ENCODE peak calls at places on chromosomes 1 and 21, in eight cellular contexts. Y, N, S, V, L, P, E and Z are unnamed samples.
A peak's percentile ranks its signal among the peaks of the same experiment; 100 is the strongest.

GRCh38 chr1:114003431-114003830 is 24.2 kb downstream of the OLFML3 start:
- DNase-seq in Y (no peak), N (no peak), S (no peak), V (no peak), L (no peak), P (no peak), E (no peak), Z (no peak)

GRCh38 chr21:16742116-16742515 is 770.7 kb upstream of the CXADR start:
- DNase-seq in Y (no peak), N (no peak), S (no peak), V (no peak), L (peak; percentile 83), P (peak; percentile 36), E (peak; percentile 72), Z (no peak)

GRCh38 chr1:61952675-61953074 is 210.4 kb downstream of the PATJ start:
- DNase-seq in Y (no peak), N (no peak), S (no peak), V (no peak), L (no peak), P (no peak), E (no peak), Z (no peak)

GRCh38 chr1:65097081-65097480 is 50.9 kb upstream of the AK4 start:
- DNase-seq in Y (no peak), N (no peak), S (no peak), V (no peak), L (no peak), P (no peak), E (no peak), Z (no peak)

GRCh38 chr21:28773036-28773435 is 219.6 kb downstream of the LTN1 start:
- DNase-seq in Y (no peak), N (no peak), S (no peak), V (no peak), L (no peak), P (no peak), E (no peak), Z (no peak)

GRCh38 chr1:26218906-26219494 is 15.0 kb upstream of the CEP85 start:
- DNase-seq in Y (no peak), N (no peak), S (no peak), V (no peak), L (no peak), P (peak; percentile 70), E (no peak), Z (no peak)

GRCh38 chr1:18535391-18536210 is 54.9 kb downstream of the KLHDC7A start:
- DNase-seq in Y (peak; percentile 74), N (no peak), S (no peak), V (no peak), L (no peak), P (peak; percentile 87), E (no peak), Z (no peak)

GRCh38 chr1:23951646-23952095 is 8.0 kb upstream of the PNRC2 start:
- DNase-seq in Y (peak; percentile 52), N (no peak), S (no peak), V (peak; percentile 94), L (peak; percentile 97), P (peak; percentile 61), E (no peak), Z (no peak)

GRCh38 chr1:184052750-184053149 is 1.2 kb downstream of the TSEN15 start:
- DNase-seq in Y (no peak), N (no peak), S (no peak), V (no peak), L (no peak), P (no peak), E (no peak), Z (no peak)

GRCh38 chr1:107594541-107594940 is 370.4 kb downstream of the VAV3 start:
- DNase-seq in Y (no peak), N (no peak), S (no peak), V (no peak), L (peak; percentile 51), P (no peak), E (no peak), Z (no peak)

GRCh38 chr21:29979043-29979442 is 39.2 kb upstream of the GRIK1 start:
- DNase-seq in Y (no peak), N (no peak), S (no peak), V (no peak), L (no peak), P (no peak), E (no peak), Z (no peak)

GRCh38 chr1:41718444-41719028 is 200.2 kb downstream of the HIVEP3 start:
- DNase-seq in Y (no peak), N (no peak), S (no peak), V (no peak), L (no peak), P (no peak), E (no peak), Z (no peak)

GRCh38 chr1:7107109-7107830 is 322.0 kb downstream of the CAMTA1 start:
- DNase-seq in Y (no peak), N (no peak), S (no peak), V (no peak), L (no peak), P (no peak), E (no peak), Z (no peak)

GRCh38 chr1:76006234-76006633 is 68.3 kb upstream of the ST6GALNAC3 start:
- DNase-seq in Y (peak; percentile 56), N (no peak), S (no peak), V (no peak), L (no peak), P (peak; percentile 33), E (no peak), Z (no peak)

GRCh38 chr1:209895709-209896108 is 42.3 kb upstream of the SYT14 start:
- DNase-seq in Y (no peak), N (no peak), S (no peak), V (no peak), L (peak; percentile 95), P (no peak), E (no peak), Z (no peak)

GRCh38 chr1:59186656-59187055 is 110.2 kb upstream of the FGGY start:
- DNase-seq in Y (peak; percentile 22), N (no peak), S (no peak), V (no peak), L (peak; percentile 50), P (no peak), E (no peak), Z (no peak)

GRCh38 chr1:55420866-55421265 is 205.7 kb upstream of the USP24 start:
- DNase-seq in Y (no peak), N (no peak), S (no peak), V (no peak), L (peak; percentile 32), P (no peak), E (no peak), Z (no peak)

GRCh38 chr1:51671527-51672325 is 54.8 kb downstream of the OSBPL9 start:
- DNase-seq in Y (no peak), N (no peak), S (no peak), V (no peak), L (peak; percentile 85), P (no peak), E (no peak), Z (no peak)

GRCh38 chr1:153612111-153612754 is 704 bp downstream of the S100A16 start:
- DNase-seq in Y (no peak), N (no peak), S (no peak), V (no peak), L (no peak), P (no peak), E (no peak), Z (no peak)

GRCh38 chr21:32726742-32727477 is 903 bp downstream of the SYNJ1 start:
- DNase-seq in Y (peak; percentile 46), N (peak; percentile 49), S (no peak), V (no peak), L (peak; percentile 21), P (peak; percentile 34), E (no peak), Z (no peak)

GRCh38 chr1:43653339-43653738 is 3.4 kb downstream of the KDM4A start:
- DNase-seq in Y (peak; percentile 53), N (no peak), S (no peak), V (no peak), L (no peak), P (no peak), E (no peak), Z (no peak)

GRCh38 chr21:41927727-41928409 is 25.9 kb downstream of the C2CD2 start:
- DNase-seq in Y (no peak), N (no peak), S (no peak), V (no peak), L (no peak), P (peak; percentile 33), E (no peak), Z (no peak)
- H3K4me3 ChIP-seq in Y (no peak overlapping the region), N (no peak overlapping the region), S (no peak overlapping the region), V (no peak overlapping the region), L (no peak overlapping the region), P (no peak overlapping the region), E (no peak overlapping the region), Z (no peak overlapping the region)

GRCh38 chr1:40060351-40060750 is 19.8 kb downstream of the CAP1 start:
- DNase-seq in Y (no peak), N (no peak), S (no peak), V (no peak), L (no peak), P (no peak), E (no peak), Z (no peak)
- H3K4me1 ChIP-seq in Y (peaks cover 18% of the 10 kb centered on the region), N (peaks cover 35% of the 10 kb centered on the region), S (peaks cover 90% of the 10 kb centered on the region), V (no peaks in the 10 kb centered on the region), L (no peaks in the 10 kb centered on the region), P (peaks cover 16% of the 10 kb centered on the region), E (peaks cover 4% of the 10 kb centered on the region), Z (peaks cover 92% of the 10 kb centered on the region)

GRCh38 chr21:42236014-42236413 is 17.1 kb downstream of the ABCG1 start:
- DNase-seq in Y (no peak), N (no peak), S (no peak), V (no peak), L (no peak), P (peak; percentile 41), E (peak; percentile 18), Z (no peak)

GRCh38 chr21:42234026-42234425 is 15.1 kb downstream of the ABCG1 start:
- DNase-seq in Y (no peak), N (no peak), S (no peak), V (no peak), L (no peak), P (no peak), E (no peak), Z (no peak)

GRCh38 chr21:42234464-42235241 is 15.7 kb downstream of the ABCG1 start:
- DNase-seq in Y (peak; percentile 93), N (peak; percentile 46), S (peak; percentile 74), V (no peak), L (peak; percentile 40), P (peak; percentile 79), E (peak; percentile 64), Z (peak; percentile 85)

GRCh38 chr21:42236693-42237092 is 17.8 kb downstream of the ABCG1 start:
- DNase-seq in Y (no peak), N (no peak), S (no peak), V (no peak), L (no peak), P (no peak), E (no peak), Z (peak; percentile 44)

DNA sequence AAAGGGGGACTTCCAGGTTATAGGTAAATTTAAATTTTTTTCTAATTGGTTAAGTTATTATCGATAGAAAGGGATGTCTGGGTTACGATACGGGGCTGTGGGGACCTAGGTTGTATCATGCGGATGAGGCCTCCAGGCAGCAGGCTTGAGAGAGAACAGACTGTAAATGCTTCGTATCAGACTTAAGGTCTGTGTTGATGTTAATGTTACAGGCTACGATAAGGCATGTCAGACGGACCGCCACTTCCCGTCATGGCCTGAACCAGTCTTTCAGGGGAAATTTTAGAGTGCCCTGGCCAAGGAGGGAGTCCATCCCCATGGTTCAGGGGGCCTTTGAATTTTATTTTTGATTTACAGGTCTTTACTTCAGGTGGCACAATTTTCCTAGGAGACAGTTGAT is 16.7 kb downstream of the ABCG1 start:
- DNase-seq in Y (peak; percentile 28), N (no peak), S (no peak), V (no peak), L (no peak), P (no peak), E (no peak), Z (peak; percentile 11)
- H3K4me3 ChIP-seq in Y (no peak overlapping the region), N (no peak overlapping the region), S (no peak overlapping the region), V (no peak overlapping the region), L (no peak overlapping the region), P (no peak overlapping the region), E (no peak overlapping the region), Z (no peak overlapping the region)

GRCh38 chr1:234533975-234534876 is 55.2 kb upstream of the TARBP1 start:
- DNase-seq in Y (peak; percentile 91), N (peak; percentile 91), S (no peak), V (no peak), L (peak; percentile 98), P (peak; percentile 92), E (peak; percentile 98), Z (no peak)
- H3K4me1 ChIP-seq in Y (peaks cover 79% of the 10 kb centered on the region), N (peaks cover 46% of the 10 kb centered on the region), S (no peaks in the 10 kb centered on the region), V (no peaks in the 10 kb centered on the region), L (peaks cover 40% of the 10 kb centered on the region), P (peaks cover 98% of the 10 kb centered on the region), E (peaks cover 44% of the 10 kb centered on the region), Z (no peaks in the 10 kb centered on the region)